ENCODE peak calls at places on chromosomes 16 and 17, in six cellular contexts. F is A549, W is WTC11, B is H1, K is HepG2, E is K562. O is an unnamed sample.

GRCh38 chr17:31491794-31492171 is 100.3 kb downstream of the RAB11FIP4 start:
- DNase-seq in W (no peak), F (no peak), E (no peak), K (no peak), B (no peak), O (no peak)

GRCh38 chr16:49639739-49640388 is 216.0 kb downstream of the ZNF423 start:
- DNase-seq in K (peak), E (no peak), W (peak), B (peak), F (no peak), O (peak)

GRCh38 chr17:66272699-66273390 is 29.6 kb upstream of the PRKCA start:
- DNase-seq in W (no peak), E (peak), F (peak), B (no peak), K (no peak), O (peak)

GRCh38 chr16:23692190-23692837 is 13.6 kb downstream of the PLK1 start:
- DNase-seq in F (no peak), E (no peak), B (no peak), W (no peak), K (no peak), O (no peak)

GRCh38 chr17:43784628-43785101 is 4.4 kb downstream of the CFAP97D1 start:
- DNase-seq in E (no peak), W (no peak), B (no peak), K (peak), F (no peak), O (no peak)

GRCh38 chr17:80101946-80102706 is 745 bp downstream of the GAA start:
- DNase-seq in E (peak), F (no peak), B (no peak), W (no peak), K (peak), O (peak)

GRCh38 chr17:74177018-74177450 is 26.4 kb upstream of the RPL38 start:
- DNase-seq in E (no peak), B (no peak), W (no peak), F (no peak), K (no peak), O (no peak)

GRCh38 chr16:89106533-89107208 is 13.0 kb downstream of the ACSF3 start:
- DNase-seq in F (no peak), K (no peak), E (no peak), B (no peak), W (no peak), O (no peak)

GRCh38 chr16:48271728-48272127 is 24.4 kb upstream of the ABCC11 start:
- DNase-seq in K (no peak), E (no peak), W (no peak), F (no peak), B (no peak), O (no peak)

GRCh38 chr16:75965504-75966374 is 239.4 kb upstream of the CPHXL start:
- DNase-seq in F (peak), W (no peak), E (no peak), B (no peak), K (peak), O (no peak)

GRCh38 chr17:2177235-2177811 is 122.4 kb downstream of the HIC1 start:
- DNase-seq in K (peak), F (no peak), E (no peak), W (no peak), B (no peak), O (peak)

GRCh38 chr16:51670527-51670926 is 519.5 kb upstream of the SALL1 start:
- DNase-seq in F (no peak), W (no peak), K (no peak), B (no peak), E (no peak), O (no peak)

GRCh38 chr16:14362774-14363371 is 267.2 kb downstream of the PARN start:
- DNase-seq in K (no peak), E (no peak), F (no peak), W (no peak), B (no peak), O (no peak)

GRCh38 chr17:17931159-17931558 is 41.0 kb downstream of the TOM1L2 start:
- DNase-seq in E (no peak), B (no peak), W (no peak), K (no peak), F (no peak), O (no peak)

GRCh38 chr16:65917466-65917865 is 449.0 kb upstream of the CDH5 start:
- DNase-seq in E (no peak), W (no peak), B (no peak), K (no peak), F (no peak), O (no peak)

GRCh38 chr17:27868565-27868964 is 24.6 kb downstream of the LYRM9 start:
- DNase-seq in B (no peak), E (no peak), W (no peak), F (no peak), K (no peak), O (no peak)

GRCh38 chr17:41724476-41725030 is 9.9 kb downstream of the HAP1 start:
- DNase-seq in W (no peak), E (no peak), B (no peak), K (no peak), F (no peak), O (no peak)

GRCh38 chr17:82053556-82054263 is 2.0 kb downstream of the GPS1 start:
- DNase-seq in E (no peak), F (no peak), W (no peak), K (no peak), B (no peak), O (no peak)

GRCh38 chr16:82034981-82035612 is at the start of gene HSD17B2:
- DNase-seq in E (no peak), K (peak), W (no peak), F (peak), B (no peak), O (peak)

GRCh38 chr17:71926746-71927398 is 193.9 kb upstream of the SOX9 start:
- DNase-seq in F (no peak), K (no peak), W (no peak), E (no peak), B (no peak), O (no peak)
- TF ChIP-seq JUN in F (no peak), K (no peak), W (no peak), E (no peak), B (no peak), O (no peak)

DNA sequence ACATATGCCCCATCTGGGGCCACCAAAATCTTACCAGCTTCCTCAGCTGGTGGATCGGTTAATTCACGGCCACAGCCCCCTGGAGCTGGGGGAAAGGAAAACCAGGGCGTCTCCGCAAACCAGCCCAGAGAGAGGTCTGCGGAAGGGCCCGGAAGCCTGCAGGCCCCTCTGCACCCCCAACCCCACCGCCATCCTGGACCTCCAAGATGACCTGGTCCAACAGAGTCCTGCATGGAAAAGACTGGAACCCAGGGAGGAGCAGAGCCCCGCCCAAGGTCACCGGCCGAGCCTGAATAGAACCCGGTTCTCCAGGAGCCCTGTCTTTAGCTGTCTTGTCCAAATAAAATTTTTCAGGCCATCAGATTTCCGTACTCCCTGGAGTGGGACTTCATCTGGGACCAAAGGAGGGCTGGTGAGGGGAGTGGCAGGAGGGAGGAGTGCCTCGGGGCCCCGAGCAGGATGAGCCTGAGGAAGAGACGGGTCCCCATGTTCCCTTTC is 37.4 kb upstream of the NDRG4 start:
- DNase-seq in B (peak), E (no peak), K (no peak), F (no peak), W (no peak), O (no peak)
- TF ChIP-seq JUN in B (no peak), E (no peak), K (no peak), F (no peak), W (no peak), O (no peak)

GRCh38 chr16:3570420-3571062 is 6.7 kb downstream of the NLRC3 start:
- DNase-seq in K (peak), E (no peak), B (no peak), F (no peak), W (no peak), O (no peak)
- TF ChIP-seq JUN in K (no peak), E (no peak), B (no peak), F (no peak), W (no peak), O (no peak)

GRCh38 chr17:21252875-21253645 is at the start of gene NATD1:
- DNase-seq in B (peak), W (peak), E (peak), F (peak), K (peak), O (peak)
- TF ChIP-seq JUN in B (no peak), W (no peak), E (no peak), F (no peak), K (no peak), O (no peak)